ENCODE peak calls at places on chromosomes 13 and 19, in six cellular contexts. P is SHP77, F is mammary epithelial cell, Y is astrocyte of the cerebellum, V is BE2C, O is hypothalamus. R is an unnamed sample.

GRCh38 chr13:91544723-91545122 is 146.3 kb downstream of the GPC5 start:
- DNase-seq in O (no peak), P (no peak), V (peak; percentile 49), Y (no peak), F (no peak), R (no peak)

GRCh38 chr13:34344761-34345600 is 527.0 kb downstream of the RFC3 start:
- DNase-seq in Y (no peak), P (no peak), F (no peak), O (no peak), V (no peak), R (no peak)

GRCh38 chr13:110329798-110330461 is 22.8 kb downstream of the COL4A2 start:
- DNase-seq in O (no peak), V (no peak), P (no peak), Y (no peak), F (no peak), R (no peak)

GRCh38 chr19:33377586-33378475 is 4.3 kb downstream of the CEBPG start:
- DNase-seq in Y (no peak), O (no peak), P (no peak), F (no peak), V (peak; percentile 16), R (no peak)

GRCh38 chr13:107422421-107422820 is 792.9 kb downstream of the LIG4 start:
- DNase-seq in V (no peak), F (no peak), Y (no peak), P (no peak), O (no peak), R (no peak)

GRCh38 chr13:100506600-100507422 is 81.8 kb downstream of the GGACT start:
- DNase-seq in F (no peak), P (no peak), V (no peak), O (no peak), Y (no peak), R (no peak)

GRCh38 chr19:16702123-16702522 is 17.5 kb upstream of the NWD1 start:
- DNase-seq in F (peak; percentile 99), P (no peak), Y (no peak), O (no peak), V (no peak), R (no peak)

GRCh38 chr19:12984683-12985048 is 10.6 kb upstream of the NFIX start:
- DNase-seq in V (no peak), F (no peak), O (peak; percentile 27), Y (no peak), P (no peak), R (no peak)

GRCh38 chr19:39846176-39846677 is at the start of gene FBL:
- DNase-seq in P (peak; percentile 95), V (peak; percentile 98), Y (peak; percentile 65), F (peak; percentile 87), O (peak; percentile 95), R (peak; percentile 100)

GRCh38 chr19:17089238-17089637 is 13.7 kb downstream of the MYO9B start:
- DNase-seq in O (no peak), V (no peak), Y (no peak), F (no peak), P (no peak), R (no peak)

GRCh38 chr19:12141405-12141736 is 1.2 kb upstream of the ZNF20 start:
- DNase-seq in F (no peak), O (no peak), Y (no peak), P (no peak), V (no peak), R (no peak)

GRCh38 chr19:11264452-11265176 is 2.3 kb upstream of the DOCK6 start:
- DNase-seq in Y (no peak), V (no peak), O (no peak), P (peak; percentile 24), F (no peak), R (no peak)

GRCh38 chr13:47408546-47409319 is 511.9 kb upstream of the HTR2A start:
- DNase-seq in Y (no peak), F (no peak), O (no peak), P (peak; percentile 77), V (no peak), R (peak; percentile 46)

GRCh38 chr19:45800009-45800553 is 7.4 kb upstream of the DMWD start:
- DNase-seq in V (peak; percentile 19), Y (no peak), O (no peak), F (peak; percentile 58), P (no peak), R (no peak)

GRCh38 chr19:48501446-48501960 is 10.1 kb downstream of the LMTK3 start:
- DNase-seq in F (peak; percentile 93), Y (no peak), O (no peak), V (no peak), P (peak; percentile 71), R (no peak)

GRCh38 chr13:107351305-107351704 is 783.4 kb upstream of the ARGLU1 start:
- DNase-seq in P (no peak), V (peak; percentile 37), O (no peak), Y (no peak), F (no peak), R (no peak)

GRCh38 chr19:23914402-23915286 is at the start of gene ZNF726:
- DNase-seq in P (peak; percentile 61), F (peak; percentile 93), Y (peak; percentile 80), V (peak; percentile 89), O (peak; percentile 86), R (peak; percentile 75)

R was measured in Panc1.